ENCODE peak calls at places on chromosomes 4 and X, in four cellular contexts. U is stomach, P is spleen, L is breast epithelium. D is an unnamed sample. For H3K4me1, the result is how much of the 10 kb centered on the place peaks cover.

GRCh38 chr4:66766557-66766956 is 778.7 kb downstream of the CENPC start:
- DNase-seq in U (no peak), P (no peak), L (no peak), D (no peak)

GRCh38 chr4:91171217-91171616 is 1044.0 kb downstream of the CCSER1 start:
- DNase-seq in U (no peak), P (no peak), L (no peak), D (no peak)

GRCh38 chr4:7721984-7722551 is 217.6 kb downstream of the AFAP1 start:
- DNase-seq in U (no peak), P (no peak), L (no peak), D (no peak)

GRCh38 chrX:73944582-73944947 is 359.4 kb upstream of the ZCCHC13 start:
- DNase-seq in U (no peak), P (no peak), L (no peak), D (no peak)

GRCh38 chr4:89839558-89839957 is 2.6 kb upstream of the SNCA start:
- DNase-seq in U (no peak), P (no peak), L (no peak), D (no peak)

GRCh38 chrX:110125435-110125834 is 122.5 kb downstream of the TMEM164 start:
- DNase-seq in U (no peak), P (no peak), L (no peak), D (no peak)

GRCh38 chr4:187424636-187425035 is 570.9 kb upstream of the ZFP42 start:
- DNase-seq in U (no peak), P (no peak), L (no peak), D (no peak)

GRCh38 chr4:142091691-142092182 is 455.4 kb downstream of the IL15 start:
- DNase-seq in U (no peak), P (no peak), L (no peak), D (peak)

GRCh38 chr4:105399535-105400161 is 74.2 kb downstream of the PPA2 start:
- DNase-seq in U (no peak), P (no peak), L (no peak), D (no peak)

GRCh38 chr4:110793890-110794588 is 171.2 kb upstream of the PITX2 start:
- DNase-seq in U (no peak), P (no peak), L (no peak), D (no peak)

GRCh38 chrX:115709039-115709438 is 148.1 kb downstream of the PLS3 start:
- DNase-seq in U (no peak), P (no peak), L (no peak), D (no peak)

GRCh38 chr4:14856076-14856926 is 146.0 kb upstream of the CPEB2 start:
- DNase-seq in U (peak), P (no peak), L (peak), D (no peak)

GRCh38 chrX:44908838-44909237 is 35.9 kb downstream of the KDM6A start:
- DNase-seq in U (no peak), P (no peak), L (no peak), D (no peak)

GRCh38 chr4:118760092-118760491 is 74.9 kb downstream of the METTL14 start:
- DNase-seq in U (no peak), P (no peak), L (no peak), D (no peak)
- H3K4me1 ChIP-seq in U (under half), P (under half), L (under half), D (half or more)

GRCh38 chr4:173990879-173991231 is 292.6 kb downstream of the FBXO8 start:
- DNase-seq in U (peak), P (no peak), L (no peak), D (no peak)

GRCh38 chr4:173990126-173990878 is 293.2 kb downstream of the FBXO8 start:
- DNase-seq in U (no peak), P (no peak), L (no peak), D (no peak)

GRCh38 chr4:173991814-173992213 is 291.7 kb downstream of the FBXO8 start:
- DNase-seq in U (no peak), P (no peak), L (no peak), D (no peak)

DNA sequence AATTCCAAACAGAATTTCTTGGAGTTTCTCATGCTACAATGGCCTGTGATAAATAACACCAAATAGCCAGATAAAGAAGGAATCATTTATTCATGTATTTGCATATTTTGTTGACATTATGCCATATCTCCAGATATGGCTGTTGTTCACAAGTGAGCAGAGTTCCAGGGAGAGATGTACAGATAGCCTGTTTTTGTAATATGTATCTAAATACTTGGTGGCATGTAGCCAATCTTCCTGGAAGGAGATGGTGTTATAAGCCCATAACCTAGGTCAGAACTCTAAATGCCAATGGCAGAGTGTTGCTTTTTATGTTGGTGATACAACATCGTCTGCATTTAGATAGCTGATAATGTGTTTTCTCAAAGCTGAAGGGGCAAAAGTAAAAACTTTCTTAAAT is 292.1 kb downstream of the FBXO8 start:
- DNase-seq in U (no peak), P (no peak), L (no peak), D (no peak)
- TF ChIP-seq POLR2AphosphoS5 in U (no peak), P (no peak), L (no peak), D (no peak)

GRCh38 chr4:108116423-108117168 is 52.1 kb downstream of the LEF1 start:
- DNase-seq in U (no peak), P (no peak), L (no peak), D (no peak)
- H3K4me1 ChIP-seq in U (under half), P (under half), L (under half), D (under half)

GRCh38 chr4:113260671-113261070 is 211.2 kb downstream of the ANK2 start:
- DNase-seq in U (no peak), P (no peak), L (no peak), D (no peak)
- TF ChIP-seq POLR2AphosphoS5 in U (no peak), P (no peak), L (no peak), D (no peak)

GRCh38 chr4:76990288-76991080 is 40.9 kb downstream of the SEPTIN11 start:
- DNase-seq in U (no peak), P (no peak), L (no peak), D (no peak)
- H3K4me1 ChIP-seq in U (under half), P (under half), L (under half), D (under half)

DNA sequence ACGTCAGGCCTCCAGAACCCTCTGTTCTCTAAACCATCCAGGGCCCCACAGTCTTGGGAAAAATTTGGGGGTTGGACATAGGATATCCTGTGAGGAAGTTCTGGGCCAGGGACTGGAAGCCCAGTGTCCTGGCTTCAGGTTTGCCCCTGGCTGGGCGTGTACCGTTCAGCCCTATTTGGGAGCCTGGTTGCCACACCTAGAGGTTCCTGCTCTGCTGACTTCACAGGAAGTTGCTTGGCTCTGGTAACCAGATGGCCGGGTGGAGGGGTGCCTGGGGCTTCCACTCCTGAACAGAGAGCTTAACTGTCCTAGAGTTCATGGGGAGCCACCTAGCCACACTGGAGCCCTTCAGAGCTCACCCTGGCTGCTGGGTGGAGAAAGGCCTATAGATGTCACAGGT is 1.1 kb downstream of the TAFAZZIN start:
- DNase-seq in U (no peak), P (peak), L (no peak), D (no peak)
- TF ChIP-seq POLR2AphosphoS5 in U (no peak), P (no peak), L (no peak), D (no peak)

GRCh38 chr4:128600410-128600809 is 209.1 kb upstream of the JADE1 start:
- DNase-seq in U (peak), P (no peak), L (no peak), D (no peak)
- H3K4me1 ChIP-seq in U (under half), P (under half), L (under half), D (under half)

D was measured in vagina.